ENCODE peak calls at places on chromosomes 11 and 22, in seven cellular contexts. Y is fibroblast of lung; V is kidney; C is neural progenitor cell; K is lower lobe of right lung; B is CD8-positive, alpha-beta memory T cell; P is CD4-positive, alpha-beta memory T cell. R is an unnamed sample. For H3K4me1 and H3K36me3, the result is how much of the 10 kb centered on the place peaks cover.

GRCh38 chr22:47055461-47055860 is 293.0 kb downstream of the TBC1D22A start:
- DNase-seq in Y (no peak), V (peak), C (no peak), K (peak), B (no peak), P (no peak), R (no peak)

GRCh38 chr11:8062781-8063257 is 18.2 kb upstream of the TUB start:
- DNase-seq in Y (no peak), V (no peak), C (no peak), K (no peak), B (no peak), P (no peak), R (no peak)

GRCh38 chr11:131579932-131580387 is 209.5 kb downstream of the NTM start:
- DNase-seq in Y (peak), V (no peak), C (peak), K (no peak), B (no peak), P (no peak), R (no peak)

GRCh38 chr22:50206599-50206998 is 5.8 kb downstream of the SELENOO start:
- DNase-seq in Y (peak), V (peak), C (peak), K (peak), B (no peak), P (no peak), R (peak)

GRCh38 chr22:38282397-38282796 is 9.6 kb upstream of the TMEM184B start:
- DNase-seq in Y (no peak), V (no peak), C (no peak), K (no peak), B (no peak), P (no peak), R (no peak)

GRCh38 chr11:95241673-95242072 is 10.7 kb upstream of the SESN3 start:
- DNase-seq in Y (peak), V (no peak), C (no peak), K (no peak), B (no peak), P (no peak), R (no peak)

GRCh38 chr22:46484861-46485595 is 52.4 kb downstream of the CELSR1 start:
- DNase-seq in Y (no peak), V (no peak), C (peak), K (no peak), B (no peak), P (no peak), R (no peak)

GRCh38 chr11:117986981-117987495 is 844 bp downstream of the IL10RA start:
- DNase-seq in Y (no peak), V (no peak), C (no peak), K (no peak), B (peak), P (peak), R (no peak)

GRCh38 chr22:48605856-48606255 is 1221.8 kb downstream of the BRD1 start:
- DNase-seq in Y (no peak), V (no peak), C (no peak), K (no peak), B (no peak), P (no peak), R (no peak)

GRCh38 chr11:69585385-69585784 is 55.6 kb upstream of the CCND1 start:
- DNase-seq in Y (no peak), V (no peak), C (no peak), K (no peak), B (no peak), P (no peak), R (no peak)

GRCh38 chr11:122340607-122341006 is 224.6 kb upstream of the BLID start:
- DNase-seq in Y (no peak), V (no peak), C (no peak), K (no peak), B (no peak), P (no peak), R (no peak)

GRCh38 chr11:60251485-60252207 is 8.7 kb upstream of the MS4A4E start:
- DNase-seq in Y (peak), V (no peak), C (peak), K (no peak), B (peak), P (no peak), R (no peak)

GRCh38 chr11:77090373-77091111 is 12.1 kb upstream of the OMP start:
- DNase-seq in Y (no peak), V (peak), C (no peak), K (peak), B (no peak), P (no peak), R (peak)

GRCh38 chr22:49828599-49828965 is 909 bp upstream of the BRD1 start:
- DNase-seq in Y (no peak), V (peak), C (no peak), K (no peak), B (no peak), P (no peak), R (no peak)

GRCh38 chr11:102367364-102367763 is 20.4 kb downstream of the BIRC2 start:
- DNase-seq in Y (peak), V (no peak), C (no peak), K (no peak), B (peak), P (peak), R (no peak)

GRCh38 chr11:115670538-115671200 is 166.5 kb upstream of the CADM1 start:
- DNase-seq in Y (no peak), V (no peak), C (no peak), K (no peak), B (no peak), P (no peak), R (no peak)

GRCh38 chr11:86484164-86484794 is 109.6 kb downstream of the CCDC81 start:
- DNase-seq in Y (peak), V (no peak), C (no peak), K (no peak), B (no peak), P (no peak), R (no peak)

GRCh38 chr11:75317446-75318122 is 33.9 kb downstream of the ARRB1 start:
- DNase-seq in Y (no peak), V (peak), C (no peak), K (peak), B (no peak), P (no peak), R (no peak)

GRCh38 chr11:93541884-93542752 is 1.1 kb downstream of the SMCO4 start:
- DNase-seq in Y (peak), V (peak), C (peak), K (peak), B (peak), P (peak), R (peak)

GRCh38 chr11:22536036-22536435 is 89.6 kb downstream of the FANCF start:
- DNase-seq in Y (no peak), V (no peak), C (no peak), K (no peak), B (no peak), P (no peak), R (no peak)

GRCh38 chr22:32050678-32051515 is 7.8 kb downstream of the SLC5A1 start:
- DNase-seq in Y (peak), V (peak), C (no peak), K (no peak), B (peak), P (peak), R (no peak)

GRCh38 chr11:614091-614582 is 1.6 kb downstream of the IRF7 start:
- DNase-seq in Y (no peak), V (peak), C (no peak), K (no peak), B (no peak), P (no peak), R (peak)

GRCh38 chr11:121590772-121591404 is 138.1 kb upstream of the SORL1-AS1 start:
- DNase-seq in Y (no peak), V (no peak), C (no peak), K (no peak), B (no peak), P (no peak), R (no peak)

GRCh38 chr11:19777032-19777341 is 64.3 kb downstream of the NAV2 start:
- DNase-seq in Y (no peak), V (peak), C (peak), K (no peak), B (no peak), P (no peak), R (peak)

GRCh38 chr11:5196731-5197130 is 3.8 kb downstream of the OR51V1 start:
- DNase-seq in Y (no peak), V (no peak), C (no peak), K (no peak), B (no peak), P (no peak), R (no peak)

GRCh38 chr11:10476927-10477689 is 22.0 kb downstream of the AMPD3 start:
- DNase-seq in Y (no peak), V (no peak), C (no peak), K (peak), B (no peak), P (no peak), R (no peak)

GRCh38 chr11:33694346-33695050 is 6.1 kb downstream of the C11orf91 start:
- DNase-seq in Y (no peak), V (no peak), C (no peak), K (no peak), B (no peak), P (no peak), R (no peak)

GRCh38 chr11:16860632-16861031 is 122.2 kb downstream of the C11orf58 start:
- DNase-seq in Y (no peak), V (no peak), C (no peak), K (no peak), B (no peak), P (no peak), R (no peak)

GRCh38 chr11:69156218-69156639 is 494 bp downstream of the SMIM38 start:
- DNase-seq in Y (peak), V (no peak), C (no peak), K (no peak), B (no peak), P (no peak), R (no peak)

GRCh38 chr11:12798609-12799011 is 124.4 kb downstream of the TEAD1 start:
- DNase-seq in Y (no peak), V (no peak), C (no peak), K (no peak), B (no peak), P (no peak), R (no peak)

GRCh38 chr11:31479073-31479472 is 30.3 kb downstream of the IMMP1L start:
- DNase-seq in Y (no peak), V (no peak), C (no peak), K (no peak), B (no peak), P (no peak), R (no peak)

GRCh38 chr11:67996622-67997459 is 7.1 kb downstream of the UNC93B1 start:
- DNase-seq in Y (peak), V (peak), C (peak), K (peak), B (peak), P (no peak), R (peak)

GRCh38 chr11:16155448-16155847 is 200.9 kb downstream of the SOX6 start:
- DNase-seq in Y (no peak), V (no peak), C (no peak), K (no peak), B (no peak), P (no peak), R (no peak)

GRCh38 chr11:34366522-34366921 is 8.7 kb upstream of the ABTB2 start:
- DNase-seq in Y (peak), V (no peak), C (no peak), K (peak), B (no peak), P (no peak), R (no peak)

GRCh38 chr11:18065572-18065971 is 19.5 kb upstream of the TPH1 start:
- DNase-seq in Y (no peak), V (no peak), C (no peak), K (no peak), B (no peak), P (no peak), R (no peak)

GRCh38 chr22:48661984-48662383 is 1165.7 kb downstream of the BRD1 start:
- DNase-seq in Y (no peak), V (no peak), C (no peak), K (no peak), B (no peak), P (no peak), R (no peak)

GRCh38 chr22:47281126-47282106 is 519.0 kb downstream of the TBC1D22A start:
- DNase-seq in Y (no peak), V (peak), C (no peak), K (no peak), B (no peak), P (no peak), R (no peak)

GRCh38 chr11:117696489-117696888 is 100.5 kb downstream of the DSCAML1 start:
- DNase-seq in Y (no peak), V (no peak), C (peak), K (no peak), B (no peak), P (no peak), R (no peak)

DNA sequence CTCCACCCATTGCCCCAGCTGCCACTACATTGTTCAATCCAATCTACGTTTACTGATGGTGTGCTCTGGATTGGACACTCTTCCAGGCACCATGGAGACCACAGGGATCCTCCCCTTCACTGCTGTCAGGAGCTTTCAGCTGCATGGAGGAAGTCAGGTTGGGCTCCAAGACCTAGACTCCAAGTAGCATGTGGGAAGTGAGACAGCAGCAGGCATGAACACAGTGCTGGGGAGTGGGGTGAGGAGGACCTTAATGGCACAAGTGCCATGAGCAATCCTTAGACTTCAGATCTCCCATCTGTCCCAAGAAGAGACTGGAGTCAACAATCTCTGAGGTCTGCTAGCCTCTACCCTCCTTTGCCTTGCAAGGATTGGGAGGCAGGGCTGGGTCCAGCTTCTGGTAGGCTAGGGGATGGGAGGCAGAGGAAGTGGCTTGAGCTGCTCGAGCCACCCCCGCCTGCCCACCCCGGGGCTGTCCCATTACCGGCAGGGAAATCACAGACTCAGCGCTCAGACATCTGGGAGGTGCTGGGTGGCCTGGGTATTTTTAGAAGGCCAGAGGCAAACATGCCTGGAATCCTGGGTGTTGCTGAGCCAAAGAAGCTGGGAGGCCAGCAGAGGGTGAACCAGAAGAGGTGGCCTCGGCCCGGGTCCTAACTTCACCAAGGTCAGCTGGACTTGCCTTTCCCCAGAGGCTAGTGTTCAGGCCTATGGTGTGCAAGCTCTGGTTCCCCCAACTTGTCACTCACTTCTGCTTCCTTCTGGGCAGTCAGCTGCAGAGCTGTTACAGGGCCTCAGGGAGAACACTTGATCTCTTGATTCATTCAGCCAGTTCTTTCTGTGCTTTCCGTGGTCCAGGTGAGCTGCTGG is 15.3 kb upstream of the FCHSD2 start:
- DNase-seq in Y (peak), V (peak), C (no peak), K (peak), B (no peak), P (no peak), R (peak)
- H3K4me1 ChIP-seq in Y (under half), V (under half), C (under half), K (under half), B (under half), P (under half), R (under half)

DNA sequence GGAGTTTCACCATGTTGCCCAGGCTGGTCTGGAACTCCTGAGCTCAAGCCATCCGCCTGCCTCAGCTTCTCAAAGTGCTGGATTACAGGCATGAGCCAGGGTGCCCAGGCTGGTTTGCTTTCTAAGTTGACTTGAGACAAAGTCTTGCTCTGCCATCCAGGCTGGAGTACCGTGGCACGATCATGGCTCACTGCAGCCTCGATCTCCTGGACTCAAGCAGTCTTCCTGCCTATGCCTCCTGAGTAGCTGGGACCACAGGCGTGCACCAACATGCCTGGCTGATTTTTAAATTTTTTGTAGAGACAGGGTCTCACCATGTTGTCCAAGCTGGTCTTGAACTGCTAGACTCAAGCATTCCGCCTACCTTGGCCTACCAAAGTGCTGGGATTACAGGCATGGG is 31.0 kb downstream of the SNU13 start:
- DNase-seq in Y (no peak), V (no peak), C (no peak), K (no peak), B (no peak), P (no peak), R (no peak)
- H3K36me3 ChIP-seq in Y (under half), V (half or more), C (under half), K (half or more), B (half or more), P (half or more), R (half or more)

GRCh38 chr22:24431309-24432034 is 4.1 kb downstream of the ADORA2A start:
- DNase-seq in Y (no peak), V (peak), C (no peak), K (no peak), B (no peak), P (no peak), R (peak)
- H3K4me1 ChIP-seq in Y (under half), V (under half), C (under half), K (half or more), B (half or more), P (half or more), R (half or more)

DNA sequence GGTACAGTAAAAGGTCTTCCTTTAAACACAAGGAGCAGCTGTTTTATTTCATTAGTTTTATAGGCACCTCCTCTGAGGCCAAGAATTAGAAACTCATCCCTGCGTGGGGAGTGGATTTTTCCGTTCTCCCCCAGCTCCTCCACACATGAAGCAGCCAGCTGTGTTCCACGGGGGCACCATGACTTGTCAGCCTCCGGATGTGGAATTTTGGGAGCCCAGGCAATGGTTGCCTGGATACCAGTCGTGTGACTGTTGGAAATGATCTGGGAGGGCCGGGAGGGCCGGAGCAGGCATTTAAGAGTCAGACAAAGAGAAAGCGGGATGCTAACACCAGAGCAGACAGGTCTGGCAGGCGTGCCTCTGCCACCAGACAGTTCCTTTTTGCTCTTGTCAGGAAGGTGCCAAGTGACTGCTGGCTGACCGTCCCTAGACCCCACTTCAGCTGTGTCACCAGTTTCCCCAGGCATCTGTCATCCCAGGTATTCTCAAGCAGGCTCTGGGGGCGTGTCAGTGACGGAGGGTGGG is 15.9 kb upstream of the CDC42EP2 start:
- DNase-seq in Y (peak), V (peak), C (no peak), K (peak), B (no peak), P (no peak), R (no peak)
- H3K36me3 ChIP-seq in Y (under half), V (under half), C (under half), K (under half), B (under half), P (under half), R (under half)

GRCh38 chr11:2301631-2302272 is at the start of the genes C11orf21 and TSPAN32:
- DNase-seq in Y (peak), V (peak), C (no peak), K (peak), B (peak), P (peak), R (peak)

GRCh38 chr11:2298795-2299747 is 2.6 kb downstream of the C11orf21 start:
- DNase-seq in Y (no peak), V (peak), C (peak), K (peak), B (peak), P (peak), R (peak)

GRCh38 chr11:2299773-2300172 is 1.9 kb downstream of the C11orf21 start:
- DNase-seq in Y (no peak), V (peak), C (no peak), K (no peak), B (no peak), P (no peak), R (no peak)

GRCh38 chr11:2300936-2301630 is 635 bp downstream of the C11orf21 start:
- DNase-seq in Y (no peak), V (peak), C (no peak), K (no peak), B (peak), P (no peak), R (peak)

GRCh38 chr11:2300290-2300935 is 1.3 kb downstream of the C11orf21 start:
- DNase-seq in Y (no peak), V (peak), C (no peak), K (no peak), B (peak), P (peak), R (peak)
- H3K4me1 ChIP-seq in Y (under half), V (under half), C (under half), K (under half), B (half or more), P (half or more), R (under half)